ENCODE peak calls at places on chromosomes 13 and 19, in seven cellular contexts. Z, G, N, C, U, O and H are unnamed samples.
A peak's percentile ranks its signal among the peaks of the same experiment; 100 is the strongest.

GRCh38 chr19:5480427-5480836 is 25.2 kb downstream of the ZNRF4 start:
- DNase-seq in Z (peak; percentile 15), G (no peak), N (no peak), C (no peak), U (no peak), O (peak; percentile 43), H (no peak)

GRCh38 chr13:26280822-26281221 is 26.9 kb downstream of the CDK8 start:
- DNase-seq in Z (peak; percentile 16), G (no peak), N (no peak), C (no peak), U (no peak), O (peak; percentile 29), H (no peak)

GRCh38 chr13:62908321-62908720 is 1492.7 kb upstream of the PCDH20 start:
- DNase-seq in Z (no peak), G (no peak), N (no peak), C (no peak), U (no peak), O (no peak), H (no peak)

GRCh38 chr19:47020992-47021496 is 1.4 kb downstream of the NPAS1 start:
- DNase-seq in Z (peak; percentile 36), G (no peak), N (no peak), C (no peak), U (no peak), O (no peak), H (no peak)

GRCh38 chr13:27923794-27924528 is 4.2 kb downstream of the PDX1 start:
- DNase-seq in Z (no peak), G (no peak), N (no peak), C (no peak), U (no peak), O (no peak), H (no peak)

GRCh38 chr13:110397445-110397844 is 90.4 kb downstream of the COL4A2 start:
- DNase-seq in Z (peak; percentile 93), G (no peak), N (no peak), C (peak; percentile 33), U (peak; percentile 0), O (no peak), H (no peak)

GRCh38 chr19:1767464-1767933 is 14.2 kb downstream of the ONECUT3 start:
- DNase-seq in Z (peak; percentile 32), G (no peak), N (peak; percentile 74), C (peak; percentile 21), U (no peak), O (peak; percentile 68), H (no peak)

GRCh38 chr13:40666905-40667621 is 622 bp upstream of the FOXO1 start:
- DNase-seq in Z (no peak), G (no peak), N (peak; percentile 55), C (peak; percentile 35), U (no peak), O (peak; percentile 24), H (no peak)

GRCh38 chr13:113863511-113864302 is at the start of gene GAS6:
- DNase-seq in Z (peak; percentile 35), G (no peak), N (no peak), C (peak; percentile 69), U (no peak), O (peak; percentile 49), H (no peak)

GRCh38 chr13:88097541-88097940 is 426.4 kb downstream of the SLITRK5 start:
- DNase-seq in Z (no peak), G (no peak), N (no peak), C (no peak), U (no peak), O (no peak), H (no peak)

GRCh38 chr19:9917322-9917721 is 19.0 kb downstream of the OLFM2 start:
- DNase-seq in Z (peak; percentile 63), G (no peak), N (no peak), C (peak; percentile 22), U (no peak), O (peak; percentile 50), H (no peak)

GRCh38 chr13:43848250-43848649 is 31.3 kb downstream of the CCDC122 start:
- DNase-seq in Z (peak; percentile 91), G (no peak), N (no peak), C (no peak), U (peak; percentile 40), O (no peak), H (no peak)

GRCh38 chr19:29379257-29379986 is 146.4 kb upstream of the VSTM2B start:
- DNase-seq in Z (no peak), G (no peak), N (no peak), C (no peak), U (no peak), O (no peak), H (no peak)

GRCh38 chr19:51368366-51369282 is at the start of gene CLDND2:
- DNase-seq in Z (no peak), G (no peak), N (no peak), C (no peak), U (peak; percentile 2), O (peak; percentile 39), H (no peak)

GRCh38 chr19:58460039-58460438 is 6.8 kb upstream of the ZNF324 start:
- DNase-seq in Z (no peak), G (no peak), N (no peak), C (no peak), U (no peak), O (no peak), H (no peak)

GRCh38 chr19:37988758-37989635 is 82.0 kb downstream of the SIPA1L3 start:
- DNase-seq in Z (no peak), G (no peak), N (no peak), C (no peak), U (no peak), O (no peak), H (no peak)

GRCh38 chr19:42348211-42348610 is 22.8 kb downstream of the MEGF8 start:
- DNase-seq in Z (no peak), G (no peak), N (no peak), C (no peak), U (no peak), O (no peak), H (no peak)

GRCh38 chr19:42345191-42345812 is 19.9 kb downstream of the MEGF8 start:
- DNase-seq in Z (peak; percentile 73), G (no peak), N (no peak), C (no peak), U (no peak), O (no peak), H (no peak)

GRCh38 chr19:42344336-42344893 is 19.0 kb downstream of the MEGF8 start:
- DNase-seq in Z (no peak), G (no peak), N (no peak), C (no peak), U (no peak), O (no peak), H (no peak)

DNA sequence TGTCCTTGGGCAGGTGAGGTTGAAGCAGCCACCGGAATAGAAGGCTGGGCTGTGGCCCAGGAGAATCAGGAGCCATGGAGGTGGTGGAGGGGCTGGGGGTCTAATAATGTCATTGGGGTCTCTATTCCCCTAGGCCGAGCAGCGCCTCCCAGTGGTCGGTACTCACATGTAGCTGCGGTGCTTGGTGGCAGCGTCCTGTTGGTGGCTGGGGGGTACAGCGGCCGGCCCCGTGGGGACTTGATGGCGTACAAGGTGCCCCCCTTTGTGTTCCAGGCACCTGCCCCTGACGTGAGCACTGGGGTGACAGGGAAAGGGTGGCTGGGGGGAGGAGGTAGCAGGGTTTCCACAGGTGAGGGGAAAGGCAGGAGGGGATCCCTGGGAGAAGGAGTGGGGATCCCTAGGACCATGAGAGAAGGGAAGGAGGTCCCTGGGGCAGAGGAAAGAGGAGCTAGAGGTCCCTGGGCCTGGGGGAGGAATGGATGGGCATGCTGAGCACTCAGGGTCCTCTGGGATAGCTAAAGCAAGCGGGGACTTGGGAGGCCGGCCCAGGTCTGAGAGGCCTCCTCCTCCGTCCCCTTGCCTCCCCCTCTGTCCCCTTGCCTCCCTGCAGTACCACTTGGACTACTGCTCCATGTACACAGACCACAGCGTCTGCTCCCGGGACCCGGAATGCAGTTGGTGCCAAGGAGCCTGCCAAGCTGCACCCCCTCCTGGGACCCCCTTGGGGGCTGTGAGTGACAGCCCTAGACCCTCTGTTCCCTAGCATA is 18.1 kb downstream of the MEGF8 start:
- DNase-seq in Z (no peak), G (no peak), N (no peak), C (no peak), U (no peak), O (no peak), H (no peak)
- TF ChIP-seq CTCF in Z (no peak), G (peak; percentile 12), N (no peak), C (peak; percentile 11), U (no peak), O (peak; percentile 20), H (peak; percentile 41)

DNA sequence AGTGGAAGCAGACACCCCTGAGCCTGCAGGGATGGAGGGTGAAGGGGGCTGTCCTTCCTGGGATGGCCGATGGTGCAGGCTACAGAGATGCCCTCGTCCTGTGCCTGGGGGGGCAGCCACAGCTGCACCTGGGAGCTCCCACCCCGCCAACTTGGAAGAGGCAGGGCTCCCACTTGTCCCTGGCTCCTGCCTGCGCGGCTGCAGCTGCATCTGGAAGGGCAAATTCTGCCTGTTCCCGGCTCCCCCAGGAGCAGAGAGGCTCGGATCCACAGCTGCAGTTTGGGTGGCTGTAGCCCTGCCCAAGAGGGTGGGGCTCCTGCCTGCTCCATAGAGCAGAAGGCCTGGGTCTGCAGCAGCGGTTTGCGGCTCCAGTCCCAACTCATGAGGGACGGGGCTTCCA is 2.2 kb downstream of the CEP89 start:
- DNase-seq in Z (no peak), G (no peak), N (no peak), C (no peak), U (no peak), O (no peak), H (no peak)
- TF ChIP-seq CTCF in Z (no peak), G (no peak), N (no peak), C (no peak), U (no peak), O (no peak), H (no peak)

DNA sequence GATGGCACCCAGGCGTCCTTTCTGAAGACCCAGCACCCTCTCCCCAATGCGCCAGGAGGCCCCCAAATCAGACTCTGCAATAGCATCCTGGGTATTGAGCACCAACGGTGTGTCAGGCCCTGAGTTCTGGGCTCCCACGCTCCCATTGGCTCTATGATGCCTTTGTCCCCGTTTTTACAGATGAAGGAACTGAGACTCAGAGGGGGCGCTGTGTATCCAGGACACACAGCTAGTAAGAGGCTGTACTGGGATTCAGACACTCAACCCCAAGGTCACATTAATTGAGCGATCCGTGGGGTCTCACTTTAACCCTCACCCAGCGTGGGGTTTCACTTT is 42.5 kb downstream of the CYP4F22 start:
- DNase-seq in Z (no peak), G (no peak), N (no peak), C (no peak), U (no peak), O (no peak), H (no peak)
- TF ChIP-seq CTCF in Z (no peak), G (no peak), N (no peak), C (no peak), U (no peak), O (peak; percentile 14), H (peak; percentile 37)

GRCh38 chr19:18194554-18195238 is 1.7 kb downstream of the MPV17L2 start:
- DNase-seq in Z (peak; percentile 79), G (no peak), N (no peak), C (no peak), U (no peak), O (peak; percentile 78), H (no peak)

GRCh38 chr19:18191640-18192062 is 1.4 kb upstream of the MPV17L2 start:
- DNase-seq in Z (no peak), G (no peak), N (no peak), C (no peak), U (no peak), O (no peak), H (no peak)

GRCh38 chr19:18193388-18194207 is 580 bp downstream of the MPV17L2 start:
- DNase-seq in Z (no peak), G (no peak), N (no peak), C (no peak), U (no peak), O (no peak), H (no peak)

GRCh38 chr19:18194208-18194530 is 1.2 kb downstream of the MPV17L2 start:
- DNase-seq in Z (no peak), G (no peak), N (no peak), C (no peak), U (no peak), O (no peak), H (no peak)

GRCh38 chr19:18192673-18193387 is at the start of gene MPV17L2:
- DNase-seq in Z (peak; percentile 100), G (peak; percentile 99), N (peak; percentile 90), C (peak; percentile 100), U (peak; percentile 100), O (peak; percentile 99), H (peak; percentile 100)
- TF ChIP-seq CTCF in Z (no peak), G (no peak), N (no peak), C (no peak), U (no peak), O (no peak), H (no peak)